ENCODE peak calls at places on chromosomes 2 and 18, in six cellular contexts. Y is DMS153; J is T-helper 9 cell; C is GF-D8; I is HTR-8/SVneo; R is stimulated activated CD4-positive, alpha-beta T cell treated with anti-CD3 and anti-CD28 coated beads, Interleukin-2, amount 100 ng/mL, for 48 hours. G is an unnamed sample.

GRCh38 chr2:6846967-6847695 is 18.6 kb downstream of the CMPK2 start:
- DNase-seq in Y (no peak), J (no peak), C (no peak), I (no peak), R (no peak), G (no peak)

GRCh38 chr2:65339648-65340047 is 92.8 kb downstream of the SPRED2 start:
- DNase-seq in Y (no peak), J (no peak), C (no peak), I (no peak), R (no peak), G (no peak)

GRCh38 chr2:210502997-210503621 is 26.6 kb upstream of the LANCL1 start:
- DNase-seq in Y (no peak), J (peak; percentile 4), C (no peak), I (peak; percentile 29), R (peak; percentile 13), G (peak; percentile 61)

GRCh38 chr2:10647886-10648605 is 41.7 kb downstream of the NOL10 start:
- DNase-seq in Y (no peak), J (no peak), C (no peak), I (no peak), R (no peak), G (no peak)

GRCh38 chr2:99689135-99689742 is 199.4 kb upstream of the REV1 start:
- DNase-seq in Y (no peak), J (no peak), C (no peak), I (no peak), R (no peak), G (no peak)

GRCh38 chr18:12507007-12507406 is 99.3 kb downstream of the PRELID3A start:
- DNase-seq in Y (no peak), J (no peak), C (no peak), I (no peak), R (no peak), G (no peak)

GRCh38 chr2:128450211-128451015 is 131.7 kb upstream of the HS6ST1 start:
- DNase-seq in Y (no peak), J (no peak), C (no peak), I (no peak), R (no peak), G (no peak)

GRCh38 chr2:238289574-238289973 is 1.2 kb upstream of the PER2 start:
- DNase-seq in Y (no peak), J (no peak), C (no peak), I (no peak), R (peak; percentile 7), G (no peak)

GRCh38 chr2:236107536-236107935 is 60.6 kb downstream of the GBX2 start:
- DNase-seq in Y (no peak), J (no peak), C (no peak), I (no peak), R (no peak), G (no peak)

GRCh38 chr2:98607741-98608117 is 583 bp downstream of the COA5 start:
- DNase-seq in Y (no peak), J (no peak), C (peak; percentile 25), I (no peak), R (no peak), G (peak; percentile 5)

GRCh38 chr2:121196849-121197155 is 88.2 kb downstream of the TFCP2L1 start:
- DNase-seq in Y (no peak), J (no peak), C (no peak), I (no peak), R (no peak), G (no peak)

GRCh38 chr18:45254683-45255082 is 360.6 kb upstream of the SLC14A2 start:
- DNase-seq in Y (no peak), J (no peak), C (no peak), I (no peak), R (no peak), G (no peak)

GRCh38 chr2:100786297-100786658 is 33.7 kb upstream of the NPAS2 start:
- DNase-seq in Y (no peak), J (no peak), C (no peak), I (peak; percentile 67), R (no peak), G (peak; percentile 59)

GRCh38 chr2:98084151-98084868 is 2.7 kb upstream of the VWA3B start:
- DNase-seq in Y (no peak), J (no peak), C (no peak), I (no peak), R (no peak), G (no peak)

GRCh38 chr18:48227206-48227605 is 182.0 kb downstream of the ZBTB7C start:
- DNase-seq in Y (no peak), J (no peak), C (no peak), I (no peak), R (peak; percentile 3), G (peak; percentile 49)

GRCh38 chr2:158015428-158016076 is 86.1 kb upstream of the UPP2 start:
- DNase-seq in Y (no peak), J (no peak), C (no peak), I (no peak), R (no peak), G (no peak)

GRCh38 chr2:197294260-197294659 is 16.3 kb downstream of the ANKRD44 start:
- DNase-seq in Y (no peak), J (no peak), C (no peak), I (no peak), R (no peak), G (no peak)

G was measured in LoVo.